ENCODE peak calls at places on chromosomes 13 and 19, in nine cellular contexts. M, G, N, C, W, B, A, Z and R are unnamed samples. For H3K36me3, the result is how much of the 10 kb centered on the place peaks cover.

GRCh38 chr13:55652657-55653056 is 1488.1 kb upstream of the PRR20A start:
- DNase-seq in M (no peak), G (no peak), C (no peak), W (no peak), Z (no peak), N (no peak), A (no peak), B (no peak), R (no peak)

GRCh38 chr19:21322528-21322927 is 6.7 kb downstream of the ZNF708 start:
- DNase-seq in M (no peak), G (no peak), A (peak), N (no peak), W (no peak), Z (no peak), C (no peak), B (no peak), R (no peak)

GRCh38 chr13:24313449-24313848 is 4.1 kb downstream of the C1QTNF9 start:
- DNase-seq in C (no peak), Z (no peak), W (no peak), N (no peak), G (peak), A (no peak), B (no peak), M (no peak), R (no peak)

GRCh38 chr19:35468637-35469036 is 20.6 kb downstream of the FFAR2 start:
- DNase-seq in N (no peak), A (peak), C (peak), W (no peak), G (no peak), M (no peak), B (peak), Z (no peak), R (peak)

GRCh38 chr19:39362682-39363657 is 20.7 kb downstream of the SAMD4B start:
- DNase-seq in B (no peak), G (peak), Z (no peak), N (no peak), C (no peak), W (no peak), A (no peak), M (no peak), R (no peak)

GRCh38 chr19:35438527-35438926 is 9.5 kb upstream of the FFAR2 start:
- DNase-seq in G (no peak), A (no peak), C (no peak), M (no peak), B (no peak), N (no peak), Z (no peak), W (no peak), R (no peak)

GRCh38 chr13:85631801-85632200 is 167.4 kb downstream of the SLITRK6 start:
- DNase-seq in Z (no peak), W (no peak), M (no peak), A (no peak), C (no peak), N (no peak), B (no peak), G (peak), R (no peak)

GRCh38 chr13:50421457-50422130 is 406.4 kb downstream of the KCNRG start:
- DNase-seq in M (no peak), A (no peak), G (peak), Z (no peak), C (no peak), W (no peak), N (no peak), B (no peak), R (no peak)

GRCh38 chr19:32387701-32388392 is 17.7 kb upstream of the DPY19L3 start:
- DNase-seq in G (peak), A (no peak), Z (no peak), M (no peak), N (no peak), W (peak), B (no peak), C (no peak), R (no peak)

GRCh38 chr13:21988624-21989023 is 317.8 kb downstream of the FGF9 start:
- DNase-seq in N (no peak), G (no peak), M (no peak), Z (no peak), C (no peak), B (no peak), A (no peak), W (no peak), R (no peak)

GRCh38 chr19:49838816-49839588 is 12.0 kb upstream of the PTOV1 start:
- DNase-seq in W (no peak), N (no peak), Z (no peak), C (no peak), M (no peak), G (no peak), B (no peak), A (no peak), R (no peak)

GRCh38 chr19:49836176-49837008 is 14.6 kb upstream of the PTOV1 start:
- DNase-seq in W (no peak), B (no peak), C (no peak), Z (no peak), M (no peak), N (no peak), G (no peak), A (no peak), R (no peak)

GRCh38 chr19:49835562-49835961 is 15.4 kb upstream of the PTOV1 start:
- DNase-seq in W (no peak), A (no peak), M (no peak), B (no peak), G (no peak), N (no peak), C (no peak), Z (no peak), R (no peak)

GRCh38 chr19:49837009-49837310 is 14.0 kb upstream of the PTOV1 start:
- DNase-seq in W (no peak), A (no peak), B (no peak), N (no peak), G (no peak), C (no peak), M (no peak), Z (no peak), R (no peak)

DNA sequence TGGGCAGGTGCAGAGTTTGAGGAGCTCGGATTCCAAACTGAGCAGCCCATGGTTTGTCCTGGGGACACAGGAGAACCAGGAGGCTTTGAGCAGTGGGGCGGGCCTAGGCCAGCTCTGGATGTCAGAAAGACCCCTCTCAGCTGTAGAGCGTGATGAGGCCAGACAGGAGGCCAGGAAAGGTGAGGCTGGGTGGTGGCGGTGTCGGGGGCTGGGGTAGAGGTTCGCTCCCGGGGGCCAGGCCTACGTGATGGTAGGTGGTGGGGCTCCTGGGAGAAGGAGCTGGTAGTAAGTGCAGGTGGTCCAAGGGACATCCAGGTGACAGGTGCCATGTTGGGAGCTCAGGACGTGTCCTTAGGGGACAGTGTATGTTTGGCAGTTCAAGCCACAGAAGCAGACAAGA is 13.5 kb upstream of the PTOV1 start:
- DNase-seq in Z (no peak), G (no peak), N (no peak), B (no peak), C (no peak), M (no peak), A (no peak), W (no peak), R (no peak)
- H3K36me3 ChIP-seq in Z (half or more), G (half or more), N (under half), B (half or more), C (under half), M (under half), A (half or more), W (under half), R (half or more)

GRCh38 chr19:19651076-19651475 is 7.6 kb upstream of the GMIP start:
- DNase-seq in W (peak), B (no peak), G (no peak), C (no peak), A (no peak), N (no peak), M (no peak), Z (no peak), R (no peak)

GRCh38 chr19:19653597-19654147 is 9.8 kb downstream of the ATP13A1 start:
- DNase-seq in Z (no peak), W (no peak), M (no peak), G (no peak), A (no peak), N (no peak), C (no peak), B (no peak), R (no peak)

GRCh38 chr19:19654441-19654840 is 9.0 kb downstream of the ATP13A1 start:
- DNase-seq in Z (no peak), A (no peak), G (no peak), N (no peak), B (no peak), C (no peak), W (no peak), M (no peak), R (no peak)

GRCh38 chr19:19650331-19650730 is 6.9 kb upstream of the GMIP start:
- DNase-seq in M (no peak), B (no peak), W (peak), C (no peak), Z (no peak), A (no peak), N (no peak), G (no peak), R (no peak)

DNA sequence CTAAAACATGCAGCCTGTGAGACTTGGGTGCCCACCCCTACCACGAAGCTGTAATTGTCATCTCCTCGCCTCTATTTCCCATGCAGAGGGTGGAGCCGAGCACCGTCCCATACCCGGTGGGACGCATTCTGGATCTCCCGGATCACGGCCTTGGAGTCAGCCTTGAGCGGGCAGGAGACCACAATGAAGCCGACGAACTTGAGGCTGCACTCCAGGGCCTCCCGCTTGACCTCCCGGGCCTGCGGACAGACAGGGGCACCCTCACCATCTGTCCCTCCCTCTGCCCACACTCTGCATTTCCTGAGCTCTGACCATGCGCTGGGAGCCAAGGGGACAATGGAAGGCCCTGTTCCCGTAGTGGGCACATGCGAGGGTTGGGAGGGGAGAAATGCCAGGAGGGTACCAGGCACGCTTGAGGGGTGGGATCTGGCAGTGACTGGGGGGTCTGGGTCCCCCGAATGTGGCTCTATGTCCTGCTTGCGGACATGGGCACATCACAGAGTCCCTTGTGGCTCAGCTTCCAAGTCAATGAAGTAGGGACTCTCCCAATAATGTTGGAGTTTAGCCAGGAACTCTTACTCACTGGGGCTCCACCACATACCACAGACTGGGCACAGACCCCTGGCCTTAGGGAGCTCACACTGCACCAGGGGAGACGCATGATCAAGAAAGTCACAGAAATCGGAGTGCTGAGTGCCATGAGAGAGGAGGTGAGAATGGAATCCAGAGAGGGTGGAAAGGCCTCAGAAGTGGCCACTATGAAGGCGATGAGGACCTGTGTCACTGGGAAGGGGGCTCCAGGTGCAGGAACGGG is 9.2 kb upstream of the GMIP start:
- DNase-seq in C (no peak), G (peak), W (peak), Z (no peak), B (no peak), N (no peak), M (no peak), A (no peak), R (no peak)
- TF ChIP-seq POLR2A in C (no peak), G (no peak), W (no peak), Z (no peak), B (no peak), N (no peak), M (no peak), A (no peak), R (no peak)

DNA sequence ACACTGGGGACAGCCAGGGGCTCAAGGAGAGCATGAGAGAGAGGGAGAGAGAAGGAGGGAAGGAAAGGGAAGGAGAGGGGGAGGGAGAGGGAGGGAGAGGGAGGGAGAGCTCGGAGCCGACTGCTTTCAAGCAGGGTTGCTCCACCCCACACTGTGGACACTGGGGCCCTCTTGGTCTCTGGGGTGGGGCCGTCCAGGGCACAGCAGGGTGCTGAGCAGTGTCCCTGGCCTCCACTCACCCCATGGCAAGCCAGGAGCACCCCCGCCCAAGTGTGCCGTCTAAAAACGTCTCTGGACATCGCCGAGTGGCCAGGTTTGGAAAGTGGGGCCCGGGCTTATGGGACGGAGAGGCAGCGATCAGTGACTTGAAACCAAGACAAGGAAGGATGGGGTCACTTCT is 20.9 kb downstream of the DPP9 start:
- DNase-seq in C (no peak), B (no peak), M (no peak), W (no peak), G (no peak), A (no peak), Z (no peak), N (no peak), R (no peak)
- H3K36me3 ChIP-seq in C (half or more), B (half or more), M (under half), W (under half), G (half or more), A (half or more), Z (half or more), N (under half), R (under half)

GRCh38 chr19:53103903-53104203 is 631 bp upstream of the ZNF160 start:
- DNase-seq in W (no peak), C (no peak), A (no peak), G (no peak), Z (no peak), M (no peak), N (no peak), B (no peak), R (no peak)

GRCh38 chr19:53101518-53101917 is 1.7 kb downstream of the ZNF160 start:
- DNase-seq in N (no peak), G (peak), M (no peak), Z (no peak), W (no peak), A (no peak), C (no peak), B (no peak), R (no peak)

GRCh38 chr19:53102701-53103140 is 501 bp downstream of the ZNF160 start:
- DNase-seq in M (no peak), C (peak), N (no peak), B (peak), Z (no peak), G (peak), A (no peak), W (peak), R (no peak)

GRCh38 chr19:53102186-53102585 is 1.0 kb downstream of the ZNF160 start:
- DNase-seq in B (no peak), Z (no peak), N (no peak), G (no peak), M (no peak), A (no peak), C (no peak), W (no peak), R (no peak)

GRCh38 chr19:53103141-53103902 is at the start of gene ZNF160:
- DNase-seq in C (peak), A (peak), G (peak), N (peak), W (peak), B (peak), Z (peak), M (peak), R (peak)
- TF ChIP-seq POLR2A in C (peak), A (peak), G (peak), N (peak), W (peak), B (peak), Z (peak), M (peak), R (peak)

DNA sequence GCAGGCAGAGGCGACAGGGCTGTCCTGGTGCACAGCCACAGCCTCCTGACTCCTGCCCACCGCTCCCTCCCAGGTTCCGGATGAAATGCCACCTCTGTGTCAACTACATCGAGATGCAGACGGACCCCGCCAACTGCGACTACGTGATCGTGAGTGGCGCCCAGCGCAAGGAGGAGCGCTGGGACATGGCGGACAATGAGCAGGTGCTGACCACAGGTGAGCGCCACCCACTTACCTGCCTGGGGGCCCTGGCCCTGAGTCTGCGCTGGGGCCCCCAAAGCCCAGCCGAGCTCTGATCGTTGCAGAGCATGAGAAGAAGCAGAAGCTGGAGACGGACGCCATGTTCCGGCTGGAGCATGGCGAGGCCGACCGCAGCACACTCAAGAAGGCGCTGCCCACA is 5.5 kb upstream of the MRI1 start:
- DNase-seq in N (no peak), C (no peak), G (no peak), A (no peak), B (no peak), Z (no peak), W (no peak), M (no peak), R (no peak)
- H3K36me3 ChIP-seq in N (under half), C (half or more), G (half or more), A (half or more), B (half or more), Z (half or more), W (under half), M (under half), R (under half)